ENCODE peak calls at places on chromosomes 3 and 15, in five cellular contexts. F is Peyer's patch, K is right cardiac atrium, N is HCT116, M is right atrium auricular region. H is an unnamed sample. For H3K4me1, the result is how much of the 10 kb centered on the place peaks cover.

GRCh38 chr3:127091376-127091775 is 101.6 kb upstream of the PRR23E start:
- DNase-seq in N (no peak), K (no peak), F (no peak), M (no peak), H (no peak)

GRCh38 chr15:60835974-60836373 is 357.0 kb upstream of the ICE2 start:
- DNase-seq in M (no peak), N (no peak), F (no peak), K (no peak), H (no peak)

GRCh38 chr3:17655743-17656142 is 86.7 kb downstream of the TBC1D5 start:
- DNase-seq in M (no peak), F (no peak), N (no peak), K (no peak), H (no peak)

GRCh38 chr3:4821975-4822374 is 157.3 kb upstream of the BHLHE40 start:
- DNase-seq in K (no peak), M (no peak), F (no peak), N (no peak), H (no peak)

GRCh38 chr3:139151530-139151929 is 106.8 kb upstream of the PRR23C start:
- DNase-seq in K (no peak), M (no peak), N (no peak), F (no peak), H (no peak)

GRCh38 chr3:32376098-32376497 is 15.6 kb upstream of the CMTM7 start:
- DNase-seq in F (no peak), M (no peak), N (no peak), K (no peak), H (no peak)

GRCh38 chr3:45112939-45113338 is 33.2 kb downstream of the CDCP1 start:
- DNase-seq in K (no peak), N (no peak), F (no peak), M (no peak), H (no peak)

GRCh38 chr3:194023501-194024280 is 112.3 kb upstream of the HES1 start:
- DNase-seq in K (no peak), M (no peak), N (no peak), F (no peak), H (no peak)

GRCh38 chr15:90645873-90646605 is 71.1 kb upstream of the BLM start:
- DNase-seq in F (no peak), N (no peak), K (peak), M (no peak), H (no peak)

GRCh38 chr15:75043509-75044257 is 20.3 kb downstream of the PPCDC start:
- DNase-seq in K (peak), F (peak), N (no peak), M (peak), H (peak)

GRCh38 chr3:143955113-143955512 is 16.5 kb upstream of the DIPK2A start:
- DNase-seq in K (no peak), M (no peak), F (no peak), N (no peak), H (no peak)

GRCh38 chr3:46895761-46896160 is 18.2 kb downstream of the PTH1R start:
- DNase-seq in M (no peak), N (no peak), F (no peak), K (peak), H (no peak)

GRCh38 chr15:89472785-89473256 is 23.6 kb downstream of the RHCG start:
- DNase-seq in F (peak), M (no peak), N (peak), K (no peak), H (peak)

GRCh38 chr3:184549793-184550585 is 11.6 kb upstream of the EPHB3 start:
- DNase-seq in M (no peak), K (peak), N (no peak), F (peak), H (no peak)

GRCh38 chr15:42401544-42402478 is 42.5 kb downstream of the CAPN3 start:
- DNase-seq in N (peak), M (peak), F (no peak), K (no peak), H (no peak)

GRCh38 chr15:94670436-94671034 is 439.2 kb downstream of the MCTP2 start:
- DNase-seq in M (no peak), K (no peak), N (peak), F (no peak), H (peak)

GRCh38 chr3:194565597-194566190 is 67.5 kb downstream of the TMEM44 start:
- DNase-seq in K (no peak), M (no peak), N (no peak), F (no peak), H (no peak)

GRCh38 chr3:99545941-99546580 is 92.3 kb upstream of the COL8A1 start:
- DNase-seq in F (no peak), K (no peak), N (no peak), M (no peak), H (no peak)

GRCh38 chr3:59895972-59896371 is 846.1 kb upstream of the CFAP20DC start:
- DNase-seq in F (no peak), M (no peak), N (no peak), K (no peak), H (no peak)

GRCh38 chr3:28328188-28329151 is 20.1 kb upstream of the ZCWPW2 start:
- DNase-seq in F (no peak), M (no peak), N (no peak), K (no peak), H (no peak)

GRCh38 chr3:1439395-1439794 is 346.6 kb downstream of the CNTN6 start:
- DNase-seq in F (peak), M (no peak), N (no peak), K (no peak), H (no peak)

GRCh38 chr3:157789162-157789561 is 285.9 kb upstream of the VEPH1 start:
- DNase-seq in M (no peak), K (no peak), F (no peak), N (peak), H (no peak)

GRCh38 chr3:72591522-72592421 is 256.5 kb downstream of the SHQ1 start:
- DNase-seq in F (no peak), N (no peak), M (no peak), K (peak), H (peak)

GRCh38 chr15:74307827-74308642 is 59.4 kb downstream of the CYP11A1 start:
- DNase-seq in K (peak), M (peak), F (no peak), N (peak), H (peak)

GRCh38 chr3:18423401-18424212 is 1.5 kb downstream of the SATB1 start:
- DNase-seq in N (peak), F (no peak), M (peak), K (peak), H (peak)

GRCh38 chr3:160125188-160125587 is 100.0 kb upstream of the C3orf80 start:
- DNase-seq in K (no peak), M (no peak), N (no peak), F (no peak), H (no peak)

GRCh38 chr15:40098489-40099261 is 10.0 kb downstream of the BMF start:
- DNase-seq in K (peak), F (peak), M (peak), N (no peak), H (peak)
- H3K4me1 ChIP-seq in K (under half), F (half or more), M (under half), N (half or more), H (half or more)

DNA sequence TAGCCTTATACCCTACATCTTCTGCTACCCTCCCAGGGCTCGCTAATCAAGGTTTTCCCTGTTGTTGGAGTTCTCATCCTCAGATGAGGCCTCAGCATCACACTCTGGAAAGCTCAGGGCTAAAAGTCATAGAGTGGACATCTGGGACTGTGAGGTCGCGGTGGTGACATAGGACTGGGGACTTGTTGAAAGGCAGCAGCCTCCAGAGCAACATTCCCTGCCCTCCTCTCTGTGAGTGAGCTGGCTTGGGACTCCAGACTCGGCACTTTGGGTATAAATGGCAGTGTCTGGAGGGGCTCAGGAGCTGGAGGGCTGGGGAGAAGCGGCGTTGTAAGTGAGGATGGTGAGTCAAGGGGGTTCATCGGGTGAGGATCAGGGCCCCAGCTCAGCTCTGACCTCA is 2.7 kb downstream of the CA12 start:
- DNase-seq in N (no peak), F (no peak), K (no peak), M (no peak), H (no peak)
- H3K4me1 ChIP-seq in N (half or more), F (under half), K (under half), M (under half), H (under half)

GRCh38 chr3:13851997-13852637 is 27.8 kb downstream of the WNT7A start:
- DNase-seq in K (no peak), N (no peak), F (no peak), M (no peak), H (no peak)

GRCh38 chr3:13853256-13853977 is 26.5 kb downstream of the WNT7A start:
- DNase-seq in F (no peak), M (no peak), K (no peak), N (no peak), H (no peak)

GRCh38 chr3:13850161-13850945 is 29.5 kb downstream of the WNT7A start:
- DNase-seq in M (no peak), F (no peak), N (peak), K (no peak), H (no peak)

GRCh38 chr3:13852638-13853009 is 27.2 kb downstream of the WNT7A start:
- DNase-seq in F (no peak), M (no peak), N (no peak), K (no peak), H (no peak)

GRCh38 chr3:13851091-13851849 is 28.6 kb downstream of the WNT7A start:
- DNase-seq in M (no peak), N (no peak), F (no peak), K (no peak), H (no peak)
- H3K4me1 ChIP-seq in M (under half), N (half or more), F (under half), K (under half), H (under half)

GRCh38 chr3:188584958-188585689 is 431.2 kb downstream of the LPP start:
- DNase-seq in N (no peak), M (no peak), K (no peak), F (no peak), H (no peak)

GRCh38 chr3:188581791-188582190 is 427.8 kb downstream of the LPP start:
- DNase-seq in F (no peak), K (no peak), N (no peak), M (no peak), H (no peak)

GRCh38 chr3:188583476-188584161 is 429.7 kb downstream of the LPP start:
- DNase-seq in F (peak), N (no peak), K (no peak), M (no peak), H (no peak)

GRCh38 chr3:188581365-188581764 is 427.4 kb downstream of the LPP start:
- DNase-seq in F (no peak), M (no peak), K (no peak), N (no peak), H (no peak)

GRCh38 chr3:188584162-188584529 is 430.2 kb downstream of the LPP start:
- DNase-seq in M (no peak), F (no peak), K (no peak), N (no peak), H (no peak)
- H3K4me1 ChIP-seq in M (under half), F (under half), K (under half), N (under half), H (under half)

DNA sequence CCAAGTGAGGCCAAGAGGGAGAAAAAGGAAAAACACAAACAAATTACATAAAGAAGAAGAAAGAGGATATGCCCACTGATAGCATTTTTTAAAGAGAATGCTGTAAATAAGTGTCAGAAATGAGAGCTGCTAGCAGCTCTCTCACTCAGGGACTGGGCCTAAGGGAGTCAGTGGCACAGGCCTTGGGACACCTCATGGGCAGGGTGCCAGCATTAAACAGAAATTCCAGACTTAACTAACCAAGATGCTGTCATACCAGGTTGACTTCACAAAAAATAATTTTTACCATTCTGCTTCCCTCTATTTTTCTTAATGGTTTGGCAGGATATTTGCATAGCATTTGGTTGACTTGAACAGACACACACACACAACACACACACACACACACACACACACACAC is 92.3 kb upstream of the ADAMTSL3 start:
- DNase-seq in F (no peak), N (no peak), M (no peak), K (no peak), H (no peak)
- H3K4me1 ChIP-seq in F (under half), N (under half), M (under half), K (under half), H (under half)

GRCh38 chr15:67119238-67119846 is 53.9 kb downstream of the SMAD3 start:
- DNase-seq in K (no peak), M (no peak), F (no peak), N (no peak), H (no peak)
- H3K4me1 ChIP-seq in K (under half), M (under half), F (half or more), N (half or more), H (half or more)

GRCh38 chr15:99098426-99098825 is 6.5 kb upstream of the SYNM start:
- DNase-seq in N (no peak), M (peak), K (no peak), F (no peak), H (no peak)
- H3K4me1 ChIP-seq in N (under half), M (under half), K (under half), F (under half), H (under half)

DNA sequence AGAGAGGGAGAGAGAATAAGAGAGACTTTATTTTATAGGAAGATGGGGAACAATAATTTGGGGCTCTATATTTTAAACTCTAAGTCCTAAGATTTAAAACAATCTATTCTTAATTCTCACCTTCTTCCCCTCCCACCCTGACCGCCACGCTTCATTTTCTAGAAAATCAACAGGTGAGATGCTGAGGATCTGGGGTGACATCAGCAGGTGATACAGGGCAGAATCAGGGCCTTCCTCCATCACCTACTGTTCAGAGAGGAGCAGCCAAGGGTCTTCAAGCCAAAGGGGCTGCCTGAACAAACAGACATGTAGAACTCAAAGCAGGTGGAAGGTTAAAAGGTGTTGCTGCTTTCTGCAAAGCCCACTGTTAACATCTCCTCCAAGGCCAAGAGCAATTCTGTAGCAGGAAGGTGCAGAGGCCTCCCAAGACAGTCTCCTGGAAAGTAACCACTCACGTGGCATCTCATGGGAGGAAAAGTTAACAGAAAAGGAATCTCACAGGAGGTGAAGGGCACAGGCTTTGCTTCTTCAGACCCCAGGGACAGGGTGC is 183.6 kb upstream of the TLE3 start:
- DNase-seq in N (no peak), K (no peak), M (no peak), F (no peak), H (no peak)
- H3K4me1 ChIP-seq in N (under half), K (under half), M (under half), F (under half), H (under half)

H was measured in heart right ventricle.